ENCODE peak calls at places on chromosome 15, in four cellular contexts. P is GM12878, V is HepG2, T is SK-N-SH. U is an unnamed sample.

GRCh38 chr15:31503758-31504461 is 177.3 kb downstream of the KLF13 start:
- DNase-seq in T (no peak), P (no peak), V (no peak), U (peak)

GRCh38 chr15:28994830-28995180 is 109.0 kb downstream of the APBA2 start:
- DNase-seq in V (no peak), P (no peak), T (no peak), U (no peak)

GRCh38 chr15:67133026-67133425 is 67.6 kb downstream of the SMAD3 start:
- DNase-seq in V (no peak), T (no peak), P (no peak), U (no peak)

GRCh38 chr15:89916660-89917059 is 3.9 kb upstream of the ARPIN start:
- DNase-seq in T (no peak), P (no peak), V (no peak), U (no peak)

GRCh38 chr15:81297147-81297572 is 26.8 kb downstream of the STARD5 start:
- DNase-seq in T (no peak), V (no peak), P (no peak), U (no peak)

GRCh38 chr15:68791431-68792283 is 29.0 kb downstream of the ANP32A start:
- DNase-seq in V (no peak), T (no peak), P (peak), U (no peak)

GRCh38 chr15:40902605-40903561 is 8.6 kb downstream of the VPS18 start:
- DNase-seq in P (no peak), V (no peak), T (no peak), U (no peak)

GRCh38 chr15:101558217-101558941 is 68.9 kb upstream of the PCSK6 start:
- DNase-seq in T (no peak), V (peak), P (no peak), U (no peak)

GRCh38 chr15:48992545-48992944 is 28.8 kb upstream of the SHC4 start:
- DNase-seq in P (peak), V (no peak), T (no peak), U (no peak)

GRCh38 chr15:53569756-53570480 is 189.5 kb downstream of the WDR72 start:
- DNase-seq in T (no peak), P (no peak), V (no peak), U (no peak)

GRCh38 chr15:66682865-66683264 is 19.2 kb upstream of the SMAD6 start:
- DNase-seq in T (no peak), V (no peak), P (no peak), U (no peak)

GRCh38 chr15:42608110-42608531 is 32.7 kb downstream of the STARD9 start:
- DNase-seq in V (no peak), T (no peak), P (peak), U (no peak)
- TF ChIP-seq TCF12 in V (no peak), T (no peak), P (no peak), U (no peak)

GRCh38 chr15:58342508-58342907 is 89.3 kb upstream of the LIPC start:
- DNase-seq in P (no peak), V (no peak), T (no peak), U (no peak)
- TF ChIP-seq TCF12 in P (no peak), V (no peak), T (no peak), U (no peak)

GRCh38 chr15:33641069-33641468 is 327.2 kb upstream of the CHRM5 start:
- DNase-seq in P (no peak), V (no peak), T (no peak), U (no peak)

GRCh38 chr15:33639968-33640367 is 328.3 kb upstream of the CHRM5 start:
- DNase-seq in T (peak), P (no peak), V (no peak), U (no peak)

GRCh38 chr15:33639051-33639450 is 328.3 kb downstream of the RYR3 start:
- DNase-seq in T (no peak), P (no peak), V (no peak), U (no peak)

GRCh38 chr15:33638439-33638838 is 327.7 kb downstream of the RYR3 start:
- DNase-seq in T (no peak), P (no peak), V (no peak), U (no peak)

DNA sequence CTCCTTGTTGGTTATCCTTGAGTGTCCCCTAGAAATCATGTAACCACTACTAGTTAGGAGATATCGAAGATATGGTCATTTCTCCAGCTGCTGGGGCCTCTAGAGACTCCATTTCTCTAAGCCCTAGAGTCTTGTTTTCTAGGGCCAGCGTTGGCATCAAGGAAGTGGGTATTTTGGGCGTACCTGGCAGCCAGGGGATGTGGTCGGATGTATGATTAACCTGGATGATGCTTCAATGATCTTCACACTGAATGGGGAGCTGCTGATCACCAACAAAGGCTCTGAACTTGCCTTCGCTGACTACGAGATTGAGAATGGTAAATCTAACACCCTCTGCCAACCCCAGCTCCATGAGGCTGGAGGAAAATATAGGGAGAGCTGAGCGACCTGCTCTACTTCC is 325.5 kb downstream of the RYR3 start:
- DNase-seq in P (no peak), T (no peak), V (no peak), U (no peak)
- TF ChIP-seq TCF12 in P (no peak), T (no peak), V (no peak), U (no peak)

DNA sequence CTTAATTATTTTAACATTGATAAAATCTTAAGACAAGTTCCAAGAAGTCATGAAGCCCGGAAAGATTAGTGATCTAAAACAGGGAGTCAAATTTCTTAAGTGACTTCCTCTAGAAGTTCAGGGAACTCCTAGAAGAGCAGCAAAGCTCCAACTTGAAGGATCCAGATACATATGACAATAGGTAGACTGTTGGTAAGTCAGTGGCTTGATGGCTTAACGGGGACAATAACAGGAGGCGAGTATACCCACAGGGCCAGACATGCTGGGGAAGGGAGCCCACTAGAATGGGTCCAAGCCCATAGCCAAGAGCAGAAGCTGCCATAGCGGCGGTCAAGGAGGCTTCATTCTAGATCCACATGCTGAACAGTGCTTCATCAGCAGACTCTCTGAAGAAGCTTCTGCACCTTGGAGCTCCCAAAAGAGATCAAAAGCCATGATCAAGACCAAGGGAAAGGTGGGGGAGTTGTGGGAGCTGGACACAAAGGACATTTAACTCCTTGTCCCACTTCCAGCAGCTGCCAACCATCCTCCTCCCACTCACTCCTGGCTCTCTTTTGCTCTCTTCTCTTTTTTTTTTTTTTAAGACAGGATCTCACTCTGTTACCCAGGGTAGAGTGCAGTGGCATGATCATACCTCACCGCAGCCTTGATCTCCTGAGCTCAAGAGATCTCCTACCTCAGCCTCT is 10.2 kb upstream of the CA12 start:
- DNase-seq in T (no peak), V (no peak), P (no peak), U (no peak)
- TF ChIP-seq TCF12 in T (no peak), V (no peak), P (no peak), U (no peak)

GRCh38 chr15:70902105-70902504 is 9.5 kb downstream of the LRRC49 start:
- DNase-seq in T (no peak), V (no peak), P (no peak), U (no peak)
- TF ChIP-seq TCF12 in T (peak), V (no peak), P (no peak), U (no peak)

GRCh38 chr15:50144342-50145120 is 25.5 kb upstream of the ATP8B4 start:
- DNase-seq in P (no peak), T (no peak), V (no peak), U (no peak)

GRCh38 chr15:50143255-50143860 is 24.3 kb upstream of the ATP8B4 start:
- DNase-seq in P (no peak), V (no peak), T (no peak), U (no peak)

GRCh38 chr15:50146661-50147060 is 27.6 kb upstream of the ATP8B4 start:
- DNase-seq in T (no peak), V (no peak), P (no peak), U (no peak)

GRCh38 chr15:50148362-50148963 is 29.4 kb upstream of the ATP8B4 start:
- DNase-seq in V (peak), T (no peak), P (no peak), U (peak)

GRCh38 chr15:50145451-50145872 is 26.4 kb upstream of the ATP8B4 start:
- DNase-seq in P (peak), V (peak), T (peak), U (no peak)
- TF ChIP-seq TCF12 in P (no peak), V (no peak), T (no peak), U (no peak)

DNA sequence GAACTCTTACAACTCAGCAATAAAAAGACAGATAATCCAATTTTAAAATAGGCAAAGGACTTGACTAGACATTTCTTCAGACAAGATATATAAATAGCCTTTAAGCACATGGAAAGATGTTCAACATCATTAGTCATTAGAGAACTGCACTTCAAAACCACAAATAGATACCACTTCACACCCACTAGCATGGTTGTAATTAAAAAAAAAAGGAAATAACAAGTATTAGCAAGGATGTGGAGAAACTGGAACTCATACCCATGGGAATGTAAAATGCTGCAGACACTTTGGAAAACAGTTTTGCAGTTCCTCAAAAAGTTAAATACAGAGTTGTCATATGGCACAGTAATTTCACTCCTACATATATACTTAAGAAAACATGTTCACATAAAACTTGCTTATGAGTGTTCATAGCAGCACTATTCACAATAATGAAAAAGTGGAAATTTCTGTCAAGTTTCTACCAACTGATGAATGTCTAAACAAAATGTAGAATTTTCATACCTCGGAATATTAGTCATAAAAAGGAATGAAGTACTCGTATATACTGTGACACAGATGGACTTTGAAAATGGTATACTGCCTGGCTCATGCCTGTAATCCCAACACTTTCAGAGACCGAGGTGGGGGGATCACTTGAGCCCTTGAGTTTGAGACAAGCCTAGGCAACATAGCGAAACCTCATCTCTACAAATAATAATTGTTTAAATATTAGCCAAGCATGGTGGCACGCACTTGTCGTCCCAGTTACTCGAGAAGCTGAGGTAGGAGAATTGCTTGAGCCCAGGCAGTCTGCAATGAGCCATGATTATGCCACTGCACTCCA is 28.1 kb downstream of the BCL2A1 start:
- DNase-seq in V (no peak), T (no peak), P (no peak), U (no peak)
- TF ChIP-seq TCF12 in V (no peak), T (no peak), P (no peak), U (no peak)

U was measured in H1.